ENCODE peak calls at places on chromosome 10, in four cellular contexts. J, F, B and Z are unnamed samples.

GRCh38 chr10:34817054-34817453 is 2.0 kb upstream of the PARD3 start:
- DNase-seq in B (no peak), F (no peak), J (no peak), Z (no peak)

GRCh38 chr10:43867667-43868361 is 219.1 kb upstream of the ZNF32 start:
- DNase-seq in B (no peak), F (no peak), J (no peak), Z (no peak)

GRCh38 chr10:69295027-69295426 is 16.7 kb downstream of the HK1 start:
- DNase-seq in F (no peak), B (no peak), J (no peak), Z (no peak)

GRCh38 chr10:22246680-22247391 is 29.0 kb upstream of the EBLN1 start:
- DNase-seq in B (no peak), J (peak), F (no peak), Z (no peak)

GRCh38 chr10:126576336-126576735 is 94.2 kb downstream of the C10orf90 start:
- DNase-seq in F (no peak), B (no peak), J (no peak), Z (no peak)

GRCh38 chr10:100370561-100370975 is 23.5 kb downstream of the SCD start:
- DNase-seq in B (no peak), F (peak), J (peak), Z (no peak)

GRCh38 chr10:22927661-22928403 is at the start of gene ARMC3:
- DNase-seq in B (peak), J (peak), F (peak), Z (no peak)

GRCh38 chr10:112949128-112949823 is 771 bp upstream of the TCF7L2 start:
- DNase-seq in F (no peak), B (no peak), J (no peak), Z (no peak)

GRCh38 chr10:124535731-124536495 is 74.3 kb downstream of the LHPP start:
- DNase-seq in J (no peak), B (no peak), F (no peak), Z (no peak)

GRCh38 chr10:72890086-72890485 is 3.5 kb upstream of the OIT3 start:
- DNase-seq in J (no peak), F (no peak), B (no peak), Z (no peak)

GRCh38 chr10:31707578-31708411 is 220.8 kb downstream of the ARHGAP12 start:
- DNase-seq in B (peak), J (no peak), F (peak), Z (peak)

GRCh38 chr10:132443998-132444876 is 47.2 kb downstream of the PWWP2B start:
- DNase-seq in J (no peak), F (no peak), B (no peak), Z (no peak)

GRCh38 chr10:30591249-30591670 is 38.3 kb downstream of the LYZL2 start:
- DNase-seq in B (peak), F (peak), J (peak), Z (peak)

GRCh38 chr10:21614000-21614399 is 80.0 kb downstream of the MLLT10 start:
- DNase-seq in B (no peak), F (no peak), J (no peak), Z (no peak)

GRCh38 chr10:18616337-18616736 is 35.0 kb downstream of the NSUN6 start:
- DNase-seq in F (no peak), J (no peak), B (no peak), Z (no peak)

GRCh38 chr10:31723074-31723750 is 205.4 kb downstream of the ARHGAP12 start:
- DNase-seq in J (no peak), F (no peak), B (no peak), Z (no peak)

GRCh38 chr10:44990302-44990655 is 10.4 kb upstream of the ZNF22 start:
- DNase-seq in F (no peak), B (no peak), J (no peak), Z (no peak)
- TF ChIP-seq CTCF in F (no peak), B (no peak), J (peak), Z (no peak)

GRCh38 chr10:95657250-95657649 is 739 bp upstream of the ALDH18A1 start:
- DNase-seq in F (no peak), J (no peak), B (no peak), Z (no peak)

GRCh38 chr10:95653895-95654294 is 2.6 kb downstream of the ALDH18A1 start:
- DNase-seq in F (no peak), B (no peak), J (no peak), Z (no peak)

GRCh38 chr10:95660283-95660682 is 3.8 kb upstream of the ALDH18A1 start:
- DNase-seq in J (no peak), B (no peak), F (no peak), Z (no peak)

GRCh38 chr10:95655571-95656290 is 780 bp downstream of the ALDH18A1 start:
- DNase-seq in F (no peak), J (no peak), B (no peak), Z (peak)

DNA sequence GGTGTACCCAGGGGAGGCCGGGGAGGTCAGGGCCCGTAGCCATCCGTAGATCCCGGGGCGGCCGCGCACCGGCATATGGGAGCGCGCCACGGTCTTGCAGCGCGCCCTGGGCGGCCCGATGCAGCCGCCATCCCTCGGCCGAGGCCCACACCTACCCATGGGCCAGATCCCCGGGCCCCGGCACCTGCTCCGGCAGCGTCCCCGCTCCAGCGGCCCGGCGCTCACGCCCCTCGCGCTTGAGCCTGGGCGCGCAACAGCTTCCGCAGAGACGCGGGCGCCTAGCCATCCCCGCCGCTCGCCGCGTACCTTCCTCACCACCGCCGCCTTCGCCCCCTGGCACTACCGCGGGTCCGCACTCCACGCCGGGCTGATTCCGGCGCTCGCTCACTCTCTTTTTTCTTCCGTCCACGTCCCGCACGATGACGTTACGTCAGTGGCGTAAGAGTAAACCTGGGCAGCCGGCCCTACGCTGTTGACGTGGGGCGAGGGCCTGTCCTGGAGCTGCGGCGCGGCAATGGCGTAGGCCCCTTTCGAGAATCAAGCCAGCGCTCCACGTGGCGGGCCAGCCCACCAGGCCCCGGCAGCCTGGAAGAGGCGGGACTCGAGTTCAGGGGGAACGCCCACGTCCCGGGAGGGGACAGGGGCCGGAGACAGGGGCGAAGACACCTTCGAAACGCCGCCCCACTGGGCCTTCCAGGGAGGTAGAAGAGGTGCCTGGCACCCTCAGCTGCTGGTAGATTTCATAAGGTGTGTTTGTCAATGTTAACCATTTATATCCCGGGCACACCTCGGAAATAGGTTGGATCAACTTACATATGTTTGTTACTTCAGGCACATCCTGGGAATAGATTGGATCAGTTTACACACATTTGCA is at the start of gene ALDH18A1:
- DNase-seq in F (peak), B (peak), J (peak), Z (peak)
- TF ChIP-seq POLR2A in F (peak), B (peak), J (peak), Z (no peak)

DNA sequence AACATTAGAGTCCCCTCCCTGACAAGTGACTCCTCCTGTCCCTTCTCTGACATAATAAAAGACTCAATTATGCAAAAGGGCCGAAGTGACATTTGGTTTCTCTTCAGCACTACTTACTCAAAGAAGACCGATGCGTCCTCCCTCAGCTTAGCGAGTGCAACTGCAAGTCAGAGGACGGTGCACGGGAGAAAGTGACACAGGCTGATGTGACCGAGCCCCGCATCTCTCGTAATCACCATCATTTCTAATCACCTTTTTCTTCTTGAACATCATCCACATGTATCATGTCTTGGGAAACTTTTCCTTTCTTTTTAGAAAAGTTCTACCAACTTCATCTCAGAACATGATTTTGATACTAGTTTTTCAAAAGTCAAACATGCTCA is 155.6 kb downstream of the TCERG1L start:
- DNase-seq in B (no peak), F (no peak), J (no peak), Z (no peak)
- TF ChIP-seq CTCF in B (no peak), F (no peak), J (no peak), Z (no peak)

DNA sequence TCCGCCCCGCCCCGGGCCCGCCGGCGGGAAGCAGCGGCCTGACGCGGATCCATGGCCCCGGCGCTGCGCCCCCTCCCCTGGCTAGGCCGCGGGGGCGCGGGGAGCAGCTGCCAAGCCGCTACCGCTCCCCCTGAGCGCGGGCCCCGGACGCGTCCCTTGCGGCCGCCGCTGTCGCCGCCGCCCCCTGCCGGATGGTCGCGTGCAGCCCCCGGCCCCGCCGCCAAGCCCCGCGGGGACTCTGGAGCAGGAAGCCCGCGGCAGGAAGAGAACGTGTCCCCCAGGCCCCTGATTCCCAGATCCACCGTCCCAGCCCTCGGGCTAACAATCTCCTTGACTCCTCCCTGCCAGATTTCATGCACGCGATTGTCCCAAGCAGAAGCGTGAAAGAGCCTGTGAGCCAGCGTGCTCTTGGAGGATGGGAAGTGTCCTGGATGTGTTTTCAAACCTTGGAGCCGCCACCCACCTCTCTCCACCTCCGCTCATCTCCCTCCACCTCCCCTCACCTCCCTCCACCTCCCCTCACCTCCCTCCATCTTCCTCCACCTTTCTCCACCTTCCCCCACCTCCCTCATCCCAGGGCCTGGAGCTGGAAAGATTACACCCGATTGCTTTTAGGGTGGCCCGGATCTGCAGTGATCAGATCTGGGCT is 419 bp upstream of the PRTFDC1 start:
- DNase-seq in B (peak), F (peak), J (no peak), Z (peak)
- TF ChIP-seq POLR2A in B (peak), F (no peak), J (no peak), Z (peak)

DNA sequence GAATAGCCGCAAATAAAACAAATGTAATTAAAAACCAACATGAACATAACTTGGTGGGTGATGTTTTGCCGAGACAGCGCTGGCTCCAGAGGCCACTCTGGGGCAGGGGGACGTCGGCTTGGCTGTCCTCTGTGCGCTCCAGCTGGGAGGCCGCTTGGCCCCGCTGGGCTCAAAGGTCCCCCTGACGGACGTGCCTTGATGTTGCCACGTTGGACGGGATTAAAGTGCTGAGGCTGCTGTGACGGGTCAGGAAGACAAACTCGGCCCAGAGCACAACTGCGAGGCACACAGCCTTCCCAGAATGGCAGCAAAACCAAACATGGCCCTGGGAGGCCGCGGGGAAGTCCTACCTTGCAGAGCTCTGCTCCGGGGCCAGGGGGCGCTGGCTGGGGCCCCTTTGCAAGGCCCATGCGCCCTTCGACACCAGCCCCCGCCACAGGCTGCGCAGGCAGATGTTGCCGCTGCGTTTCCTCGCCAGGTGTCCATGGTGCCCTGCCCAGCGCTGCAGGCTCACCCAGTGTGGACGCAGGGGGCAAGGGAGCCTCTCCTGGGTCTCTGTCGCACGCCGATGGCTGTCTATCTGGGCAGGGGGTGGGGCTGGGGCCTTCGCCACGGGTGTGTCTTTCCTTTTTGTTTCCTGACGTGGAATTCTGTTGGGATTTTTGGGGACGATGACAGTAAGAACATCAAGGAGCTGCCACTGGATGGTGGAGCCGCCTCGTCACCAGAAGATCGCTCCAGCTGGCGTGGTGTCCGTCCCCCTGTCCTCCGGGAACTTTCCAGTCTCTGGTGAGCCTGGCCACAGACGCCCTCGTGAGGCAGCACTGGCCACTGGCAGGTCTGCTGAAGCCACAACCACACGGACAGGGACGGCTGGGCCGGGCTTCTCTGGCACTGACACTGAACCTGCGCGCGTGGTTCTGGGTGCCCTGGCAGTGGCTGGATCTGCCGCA is 99.6 kb upstream of the DIP2C start:
- DNase-seq in B (no peak), J (peak), F (peak), Z (peak)
- TF ChIP-seq CTCF in B (peak), J (peak), F (peak), Z (peak)

DNA sequence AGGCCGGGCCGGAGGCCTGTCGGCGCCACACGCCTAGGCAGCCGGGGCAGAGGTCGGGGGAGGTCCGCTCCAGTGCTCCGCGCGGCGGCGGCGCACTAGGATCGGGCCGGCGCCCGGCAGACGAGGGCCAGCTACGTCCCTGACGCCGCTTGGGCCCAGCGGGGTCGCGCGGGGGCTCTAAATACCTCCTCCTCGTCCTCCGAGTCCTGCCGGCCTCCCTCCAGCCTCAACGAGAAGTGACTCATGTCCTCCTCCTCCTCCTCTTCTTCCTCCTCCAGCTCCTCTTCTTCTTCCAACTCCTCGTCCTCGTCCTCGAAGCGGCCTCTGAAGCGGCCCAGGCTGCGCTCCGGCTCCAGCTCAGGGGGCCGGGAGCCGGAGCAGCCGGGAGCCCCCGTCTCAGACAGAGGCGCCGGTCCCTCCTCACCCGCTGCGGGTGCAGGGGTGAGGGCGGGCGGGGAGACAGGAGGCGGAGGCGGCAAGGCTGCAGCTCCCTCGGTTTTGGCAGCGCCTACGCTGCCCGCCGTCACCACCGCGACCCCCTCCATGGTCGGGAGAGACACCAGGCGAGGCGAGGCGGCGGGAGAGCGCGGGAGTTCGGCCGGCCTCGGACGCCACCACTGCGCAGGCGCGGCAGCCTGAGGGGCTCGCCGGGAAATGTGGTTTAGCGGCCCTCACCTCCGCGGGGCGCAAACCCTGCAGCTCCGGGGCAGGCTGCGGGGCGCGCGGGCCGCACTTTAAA is at the start of gene PCGF6:
- DNase-seq in F (peak), B (peak), J (peak), Z (peak)
- TF ChIP-seq POLR2A in F (no peak), B (peak), J (peak), Z (peak)

DNA sequence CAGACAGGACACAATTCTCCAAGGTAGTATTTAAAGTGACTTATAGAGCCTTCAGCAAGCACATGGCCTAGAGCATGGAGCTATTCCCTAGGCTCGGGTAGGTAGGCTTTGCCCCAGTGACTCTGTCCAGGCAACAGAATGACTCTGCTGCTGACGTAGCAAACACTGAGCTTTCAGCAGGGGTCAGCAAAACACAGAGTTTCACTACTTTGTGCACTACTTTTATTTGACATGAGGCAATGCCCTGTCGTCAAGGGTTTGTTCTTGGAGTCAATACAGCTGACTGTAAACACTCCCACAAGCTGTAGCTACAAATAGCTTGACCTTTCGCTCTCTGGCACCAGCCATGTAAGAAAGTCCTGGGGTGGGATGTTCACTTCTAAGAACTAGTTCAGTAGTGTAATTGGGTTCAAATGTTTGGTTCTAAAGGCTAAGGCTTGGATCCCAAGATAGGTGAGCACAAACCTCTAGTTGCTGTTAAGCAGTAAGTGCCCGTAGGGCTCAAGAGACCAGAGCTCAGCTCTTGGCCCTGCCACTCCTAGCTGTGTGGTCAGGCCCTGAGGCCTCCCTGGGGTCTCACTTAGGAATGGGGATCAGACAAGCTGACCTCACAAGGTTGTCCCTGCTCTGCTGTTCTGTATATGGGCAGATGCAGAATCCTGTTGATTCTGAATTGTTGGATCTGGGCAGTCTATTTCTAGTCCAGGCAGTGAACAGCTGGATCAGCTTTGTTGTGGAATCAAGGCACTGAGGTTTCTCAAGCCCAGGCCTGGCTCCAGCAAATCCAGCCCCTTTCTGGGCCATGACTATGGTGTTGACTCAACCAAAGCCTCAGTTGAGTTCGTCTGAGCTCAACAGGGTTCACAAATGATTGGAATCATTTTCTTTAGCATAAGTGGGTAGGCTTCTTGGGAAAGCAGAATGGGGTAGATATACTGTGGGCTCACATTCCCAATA is 10.7 kb downstream of the NODAL start:
- DNase-seq in J (no peak), B (peak), F (peak), Z (peak)
- TF ChIP-seq CTCF in J (no peak), B (peak), F (no peak), Z (no peak)

GRCh38 chr10:97687785-97688781 is 1.0 kb upstream of the AVPI1 start:
- DNase-seq in B (no peak), J (no peak), F (no peak), Z (peak)
- TF ChIP-seq POLR2A in B (no peak), J (peak), F (no peak), Z (no peak)